ENCODE peak calls at places on chromosomes 2 and 18, in five cellular contexts. M is HEK293T; U is fibroblast of the aortic adventitia; Y is stimulated activated CD4-positive, alpha-beta T cell treated with anti-CD3 and anti-CD28 coated beads, Interleukin-4, amount 100 ng/mL, for 4 hours; D is tibial nerve. S is an unnamed sample.

GRCh38 chr2:101200714-101201113 is 49.5 kb upstream of the TBC1D8 start:
- DNase-seq in D (no peak), Y (no peak), U (peak; percentile 74), M (no peak), S (no peak)

GRCh38 chr2:133434962-133435668 is 133.1 kb downstream of the NCKAP5 start:
- DNase-seq in D (no peak), U (peak; percentile 93), Y (no peak), M (peak; percentile 43), S (no peak)

GRCh38 chr2:217220228-217221013 is 360.6 kb upstream of the TNP1 start:
- DNase-seq in D (no peak), M (no peak), U (peak; percentile 37), Y (no peak), S (no peak)

GRCh38 chr2:117536139-117536538 is 278.4 kb upstream of the DDX18 start:
- DNase-seq in U (no peak), Y (no peak), D (no peak), M (peak; percentile 9), S (no peak)

GRCh38 chr18:79317718-79318117 is 78.0 kb upstream of the NFATC1 start:
- DNase-seq in U (no peak), M (no peak), Y (no peak), D (no peak), S (no peak)

GRCh38 chr18:59996370-59996966 is 96.7 kb downstream of the PMAIP1 start:
- DNase-seq in U (peak; percentile 73), Y (no peak), D (no peak), M (peak; percentile 23), S (no peak)

GRCh38 chr2:28545590-28546195 is 49.8 kb downstream of the PLB1 start:
- DNase-seq in U (no peak), M (no peak), Y (no peak), D (no peak), S (no peak)

GRCh38 chr18:21115519-21116411 is 4.2 kb upstream of the ROCK1 start:
- DNase-seq in D (no peak), M (no peak), U (peak; percentile 73), Y (no peak), S (no peak)

S was measured in stimulated activated naive B cell treated with anti-CD40 and anti-IgM and Interleukin-4, amounts not matched to agents 10 μg/mL and 1 μg/mL and 100 μg/mL, for 72 hours.